ENCODE peak calls at places on chromosomes 6 and 20, in six cellular contexts. One of them, this sample, is unnamed.

GRCh38 chr6:99119109-99120031 is 171.6 kb upstream of the FBXL4 start:
- DNase-seq in heart right ventricle: no peak
- DNase-seq in naive thymus-derived CD4-positive, alpha-beta T cell: no peak
- DNase-seq in fibroblast of lung: peak; percentile 29
- DNase-seq in left ventricle myocardium inferior: no peak
- DNase-seq in upper lobe of left lung: no peak
- DNase-seq in this sample: no peak

GRCh38 chr6:10659697-10660348 is 34.6 kb downstream of the C6orf52 start:
- DNase-seq in heart right ventricle: peak; percentile 20
- DNase-seq in naive thymus-derived CD4-positive, alpha-beta T cell: no peak
- DNase-seq in fibroblast of lung: no peak
- DNase-seq in left ventricle myocardium inferior: peak; percentile 16
- DNase-seq in upper lobe of left lung: no peak
- DNase-seq in this sample: no peak

GRCh38 chr20:36572701-36573102 is 695 bp upstream of the TGIF2 start:
- DNase-seq in heart right ventricle: no peak
- DNase-seq in naive thymus-derived CD4-positive, alpha-beta T cell: no peak
- DNase-seq in fibroblast of lung: peak; percentile 46
- DNase-seq in left ventricle myocardium inferior: no peak
- DNase-seq in upper lobe of left lung: peak; percentile 40
- DNase-seq in this sample: no peak

GRCh38 chr6:138001750-138002349 is 105.4 kb downstream of the PERP start:
- DNase-seq in heart right ventricle: no peak
- DNase-seq in naive thymus-derived CD4-positive, alpha-beta T cell: no peak
- DNase-seq in fibroblast of lung: peak; percentile 31
- DNase-seq in left ventricle myocardium inferior: peak; percentile 32
- DNase-seq in upper lobe of left lung: peak; percentile 40
- DNase-seq in this sample: no peak

GRCh38 chr20:38180781-38181180 is 15.7 kb upstream of the TGM2 start:
- DNase-seq in heart right ventricle: no peak
- DNase-seq in naive thymus-derived CD4-positive, alpha-beta T cell: no peak
- DNase-seq in fibroblast of lung: peak; percentile 49
- DNase-seq in left ventricle myocardium inferior: no peak
- DNase-seq in upper lobe of left lung: no peak
- DNase-seq in this sample: no peak

GRCh38 chr6:41228616-41229015 is 467 bp downstream of the TREML4 start:
- DNase-seq in heart right ventricle: no peak
- DNase-seq in naive thymus-derived CD4-positive, alpha-beta T cell: no peak
- DNase-seq in fibroblast of lung: no peak
- DNase-seq in left ventricle myocardium inferior: no peak
- DNase-seq in upper lobe of left lung: peak; percentile 58
- DNase-seq in this sample: no peak

GRCh38 chr6:105902401-105903031 is 183.6 kb upstream of the PRDM1 start:
- DNase-seq in heart right ventricle: no peak
- DNase-seq in naive thymus-derived CD4-positive, alpha-beta T cell: no peak
- DNase-seq in fibroblast of lung: peak; percentile 64
- DNase-seq in left ventricle myocardium inferior: no peak
- DNase-seq in upper lobe of left lung: no peak
- DNase-seq in this sample: no peak

GRCh38 chr20:38231786-38232130 is 28.8 kb downstream of the KIAA1755 start:
- DNase-seq in heart right ventricle: no peak
- DNase-seq in naive thymus-derived CD4-positive, alpha-beta T cell: no peak
- DNase-seq in fibroblast of lung: peak; percentile 71
- DNase-seq in left ventricle myocardium inferior: peak; percentile 55
- DNase-seq in upper lobe of left lung: no peak
- DNase-seq in this sample: no peak

DNA sequence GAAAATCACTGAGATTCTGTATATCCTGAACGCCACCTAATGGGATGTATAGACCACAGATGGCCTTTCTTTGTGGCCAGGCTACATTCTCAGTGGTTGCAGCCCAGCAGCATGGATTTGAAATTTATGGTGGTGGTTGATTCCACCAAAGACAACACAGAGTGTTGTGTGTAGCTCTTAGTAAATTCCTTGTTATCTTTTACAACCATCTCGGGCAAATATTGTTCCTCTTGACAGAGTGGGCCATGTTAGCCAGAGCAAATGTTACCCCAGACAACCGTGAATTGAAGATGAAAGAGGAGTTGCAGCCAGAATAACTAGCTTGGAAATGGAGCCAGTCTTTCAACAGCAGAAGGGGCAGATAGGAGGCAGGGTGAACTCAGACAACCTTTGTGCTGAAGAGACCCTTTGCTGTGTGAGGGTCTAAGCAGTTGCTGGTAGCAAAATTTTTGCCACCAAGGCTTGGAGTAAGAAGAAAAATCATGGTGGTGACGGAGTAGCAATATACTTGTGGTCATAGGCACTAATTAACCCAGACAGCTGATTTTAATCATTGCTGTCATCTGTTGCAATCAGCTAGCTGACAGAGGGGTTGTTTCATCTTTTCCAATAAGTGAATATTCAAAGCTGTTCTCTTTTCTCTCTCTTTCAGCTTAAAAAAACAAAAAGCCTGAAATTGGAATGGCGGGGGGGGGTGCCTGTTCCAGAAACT is 39.7 kb downstream of the SLC24A3 start:
- DNase-seq in heart right ventricle: no peak
- DNase-seq in naive thymus-derived CD4-positive, alpha-beta T cell: no peak
- DNase-seq in fibroblast of lung: no peak
- DNase-seq in left ventricle myocardium inferior: no peak
- DNase-seq in upper lobe of left lung: no peak
- DNase-seq in this sample: peak; percentile 29
- H3K27ac ChIP-seq in heart right ventricle: no peak overlapping the region
- H3K27ac ChIP-seq in naive thymus-derived CD4-positive, alpha-beta T cell: no peak overlapping the region
- H3K27ac ChIP-seq in fibroblast of lung: no peak overlapping the region
- H3K27ac ChIP-seq in left ventricle myocardium inferior: no peak overlapping the region
- H3K27ac ChIP-seq in upper lobe of left lung: peak overlapping the region; percentile 57
- H3K27ac ChIP-seq in this sample: peak overlapping the region; percentile 57

GRCh38 chr20:47262008-47262364 is 94.5 kb downstream of the ZMYND8 start:
- DNase-seq in heart right ventricle: no peak
- DNase-seq in naive thymus-derived CD4-positive, alpha-beta T cell: no peak
- DNase-seq in fibroblast of lung: no peak
- DNase-seq in left ventricle myocardium inferior: no peak
- DNase-seq in upper lobe of left lung: no peak
- DNase-seq in this sample: no peak
- H3K4me1 ChIP-seq in heart right ventricle: peaks cover 33% of the 10 kb centered on the region
- H3K4me1 ChIP-seq in naive thymus-derived CD4-positive, alpha-beta T cell: no peaks in the 10 kb centered on the region
- H3K4me1 ChIP-seq in fibroblast of lung: peaks cover 2% of the 10 kb centered on the region
- H3K4me1 ChIP-seq in left ventricle myocardium inferior: peaks cover 67% of the 10 kb centered on the region
- H3K4me1 ChIP-seq in upper lobe of left lung: peaks cover 11% of the 10 kb centered on the region
- H3K4me1 ChIP-seq in this sample: peaks cover 20% of the 10 kb centered on the region

GRCh38 chr6:1131285-1132079 is 180.4 kb upstream of the FOXQ1 start:
- DNase-seq in heart right ventricle: no peak
- DNase-seq in naive thymus-derived CD4-positive, alpha-beta T cell: no peak
- DNase-seq in fibroblast of lung: peak; percentile 62
- DNase-seq in left ventricle myocardium inferior: peak; percentile 29
- DNase-seq in upper lobe of left lung: peak; percentile 29
- DNase-seq in this sample: no peak
- H3K27ac ChIP-seq in heart right ventricle: peak overlapping the region; percentile 3
- H3K27ac ChIP-seq in naive thymus-derived CD4-positive, alpha-beta T cell: no peak overlapping the region
- H3K27ac ChIP-seq in fibroblast of lung: peak overlapping the region; percentile 46
- H3K27ac ChIP-seq in left ventricle myocardium inferior: peak overlapping the region; percentile 62
- H3K27ac ChIP-seq in upper lobe of left lung: no peak overlapping the region
- H3K27ac ChIP-seq in this sample: peak overlapping the region; percentile 41

GRCh38 chr20:846894-847278 is 13.4 kb downstream of the FAM110A start:
- DNase-seq in heart right ventricle: peak; percentile 18
- DNase-seq in naive thymus-derived CD4-positive, alpha-beta T cell: no peak
- DNase-seq in fibroblast of lung: no peak
- DNase-seq in left ventricle myocardium inferior: no peak
- DNase-seq in upper lobe of left lung: peak; percentile 26
- DNase-seq in this sample: no peak
- H3K4me1 ChIP-seq in heart right ventricle: peaks cover 20% of the 10 kb centered on the region
- H3K4me1 ChIP-seq in naive thymus-derived CD4-positive, alpha-beta T cell: peaks cover 49% of the 10 kb centered on the region
- H3K4me1 ChIP-seq in fibroblast of lung: no peaks in the 10 kb centered on the region
- H3K4me1 ChIP-seq in left ventricle myocardium inferior: peaks cover 38% of the 10 kb centered on the region
- H3K4me1 ChIP-seq in upper lobe of left lung: peaks cover 54% of the 10 kb centered on the region
- H3K4me1 ChIP-seq in this sample: peaks cover 58% of the 10 kb centered on the region

GRCh38 chr6:125101656-125102055 is 51.9 kb upstream of the TPD52L1 start:
- DNase-seq in heart right ventricle: no peak
- DNase-seq in naive thymus-derived CD4-positive, alpha-beta T cell: no peak
- DNase-seq in fibroblast of lung: peak; percentile 31
- DNase-seq in left ventricle myocardium inferior: no peak
- DNase-seq in upper lobe of left lung: no peak
- DNase-seq in this sample: no peak
- H3K27ac ChIP-seq in heart right ventricle: no peak overlapping the region
- H3K27ac ChIP-seq in naive thymus-derived CD4-positive, alpha-beta T cell: no peak overlapping the region
- H3K27ac ChIP-seq in fibroblast of lung: peak overlapping the region; percentile 71
- H3K27ac ChIP-seq in left ventricle myocardium inferior: no peak overlapping the region
- H3K27ac ChIP-seq in upper lobe of left lung: no peak overlapping the region
- H3K27ac ChIP-seq in this sample: no peak overlapping the region

GRCh38 chr6:1610497-1611321 is 994 bp downstream of the FOXC1 start:
- DNase-seq in heart right ventricle: peak; percentile 37
- DNase-seq in naive thymus-derived CD4-positive, alpha-beta T cell: no peak
- DNase-seq in fibroblast of lung: peak; percentile 45
- DNase-seq in left ventricle myocardium inferior: no peak
- DNase-seq in upper lobe of left lung: no peak
- DNase-seq in this sample: no peak

GRCh38 chr6:1612902-1613301 is 3.2 kb downstream of the FOXC1 start:
- DNase-seq in heart right ventricle: no peak
- DNase-seq in naive thymus-derived CD4-positive, alpha-beta T cell: no peak
- DNase-seq in fibroblast of lung: peak; percentile 75
- DNase-seq in left ventricle myocardium inferior: no peak
- DNase-seq in upper lobe of left lung: no peak
- DNase-seq in this sample: no peak

GRCh38 chr6:1611322-1611571 is 1.5 kb downstream of the FOXC1 start:
- DNase-seq in heart right ventricle: peak; percentile 48
- DNase-seq in naive thymus-derived CD4-positive, alpha-beta T cell: no peak
- DNase-seq in fibroblast of lung: no peak
- DNase-seq in left ventricle myocardium inferior: no peak
- DNase-seq in upper lobe of left lung: no peak
- DNase-seq in this sample: no peak

GRCh38 chr6:1612386-1612893 is 2.7 kb downstream of the FOXC1 start:
- DNase-seq in heart right ventricle: no peak
- DNase-seq in naive thymus-derived CD4-positive, alpha-beta T cell: no peak
- DNase-seq in fibroblast of lung: no peak
- DNase-seq in left ventricle myocardium inferior: no peak
- DNase-seq in upper lobe of left lung: no peak
- DNase-seq in this sample: no peak

GRCh38 chr6:1611572-1612385 is 2.1 kb downstream of the FOXC1 start:
- DNase-seq in heart right ventricle: peak; percentile 32
- DNase-seq in naive thymus-derived CD4-positive, alpha-beta T cell: no peak
- DNase-seq in fibroblast of lung: peak; percentile 46
- DNase-seq in left ventricle myocardium inferior: no peak
- DNase-seq in upper lobe of left lung: no peak
- DNase-seq in this sample: no peak
- H3K4me1 ChIP-seq in heart right ventricle: peaks cover 4% of the 10 kb centered on the region
- H3K4me1 ChIP-seq in naive thymus-derived CD4-positive, alpha-beta T cell: peaks cover 10% of the 10 kb centered on the region
- H3K4me1 ChIP-seq in fibroblast of lung: no peaks in the 10 kb centered on the region
- H3K4me1 ChIP-seq in left ventricle myocardium inferior: peaks cover 69% of the 10 kb centered on the region
- H3K4me1 ChIP-seq in upper lobe of left lung: peaks cover 72% of the 10 kb centered on the region
- H3K4me1 ChIP-seq in this sample: peaks cover 64% of the 10 kb centered on the region

This sample was measured in suprapubic skin.